ENCODE peak calls at places on chromosome 5, in four cellular contexts. W is Calu3, A is tibial nerve, T is heart left ventricle. V is an unnamed sample.

GRCh38 chr5:10293907-10294662 is 13.6 kb downstream of the CMBL start:
- DNase-seq in A (no peak), W (no peak), T (no peak), V (no peak)

GRCh38 chr5:56749842-56750241 is 65.5 kb upstream of the MAP3K1 start:
- DNase-seq in W (no peak), T (no peak), A (no peak), V (no peak)

GRCh38 chr5:122895141-122895540 is 49.7 kb downstream of the SNX24 start:
- DNase-seq in T (no peak), W (no peak), A (no peak), V (no peak)

GRCh38 chr5:16546712-16547111 is 70.1 kb downstream of the RETREG1 start:
- DNase-seq in T (no peak), W (no peak), A (no peak), V (no peak)

GRCh38 chr5:15992918-15993317 is 186.7 kb downstream of the MARCHF11 start:
- DNase-seq in W (no peak), A (no peak), T (no peak), V (no peak)

GRCh38 chr5:172640139-172640538 is 924 bp upstream of the NEURL1B start:
- DNase-seq in A (no peak), W (no peak), T (no peak), V (no peak)

GRCh38 chr5:153565822-153566221 is 75.4 kb downstream of the GRIA1 start:
- DNase-seq in A (no peak), W (no peak), T (no peak), V (no peak)

GRCh38 chr5:115262066-115262404 is 642 bp downstream of the PGGT1B start:
- DNase-seq in W (no peak), A (no peak), T (no peak), V (no peak)

GRCh38 chr5:153147891-153148623 is 342.4 kb upstream of the GRIA1 start:
- DNase-seq in T (peak; percentile 24), A (no peak), W (peak; percentile 15), V (no peak)

GRCh38 chr5:137587952-137588351 is 88.8 kb upstream of the SPOCK1 start:
- DNase-seq in A (no peak), T (no peak), W (no peak), V (no peak)

GRCh38 chr5:80198399-80198798 is 57.4 kb downstream of the SERINC5 start:
- DNase-seq in A (no peak), T (peak; percentile 69), W (no peak), V (no peak)

GRCh38 chr5:151721812-151722391 is 35.2 kb upstream of the SPARC start:
- DNase-seq in A (no peak), T (no peak), W (no peak), V (no peak)

GRCh38 chr5:180860273-180860886 is 696 bp downstream of the ZFP62 start:
- DNase-seq in A (no peak), T (peak; percentile 27), W (peak; percentile 36), V (no peak)

GRCh38 chr5:111422245-111422644 is 90.1 kb downstream of the STARD4 start:
- DNase-seq in W (no peak), T (no peak), A (no peak), V (no peak)

GRCh38 chr5:107968998-107969397 is 298.3 kb upstream of the EFNA5 start:
- DNase-seq in A (no peak), T (no peak), W (no peak), V (no peak)

GRCh38 chr5:759111-759741 is 25.3 kb downstream of the ZDHHC11B start:
- DNase-seq in A (no peak), W (peak; percentile 74), T (peak; percentile 89), V (peak; percentile 9)

GRCh38 chr5:96279796-96280542 is 153.1 kb downstream of the PCSK1 start:
- DNase-seq in T (no peak), A (no peak), W (no peak), V (no peak)

GRCh38 chr5:155056644-155057269 is 43.2 kb downstream of the KIF4B start:
- DNase-seq in W (no peak), A (no peak), T (no peak), V (no peak)

GRCh38 chr5:109030360-109031143 is 282.9 kb downstream of the FER start:
- DNase-seq in W (no peak), A (no peak), T (no peak), V (no peak)

GRCh38 chr5:81134066-81134465 is 99.1 kb upstream of the CKMT2 start:
- DNase-seq in A (no peak), W (no peak), T (no peak), V (no peak)

GRCh38 chr5:106956187-106956586 is 714.5 kb downstream of the EFNA5 start:
- DNase-seq in A (no peak), T (no peak), W (no peak), V (no peak)

GRCh38 chr5:73957397-73958001 is 331.5 kb downstream of the ARHGEF28 start:
- DNase-seq in A (no peak), T (no peak), W (no peak), V (peak; percentile 42)

GRCh38 chr5:32029291-32029690 is 144.8 kb downstream of the GOLPH3 start:
- DNase-seq in W (no peak), T (no peak), A (no peak), V (no peak)

GRCh38 chr5:57845025-57845424 is 362.4 kb upstream of the ACTBL2 start:
- DNase-seq in W (no peak), A (no peak), T (no peak), V (no peak)

V was measured in ovary.